ENCODE peak calls at places on chromosomes 16 and 17, in four cellular contexts. V is HCT116, Z is K562, Y is GM12878. L is an unnamed sample.

GRCh38 chr17:70071127-70071526 is 3.9 kb upstream of the KCNJ16 start:
- DNase-seq in V (no peak), Y (no peak), Z (no peak), L (no peak)

GRCh38 chr16:25298165-25298872 is 40.7 kb upstream of the ZKSCAN2 start:
- DNase-seq in V (no peak), Y (no peak), Z (no peak), L (no peak)

GRCh38 chr16:47067203-47067602 is 76.5 kb downstream of the NETO2 start:
- DNase-seq in Y (no peak), Z (no peak), V (no peak), L (peak; percentile 20)

GRCh38 chr17:78127888-78128615 is 503 bp downstream of the TMC6 start:
- DNase-seq in Z (peak; percentile 79), V (no peak), Y (no peak), L (no peak)

GRCh38 chr16:14629612-14629918 is 495 bp downstream of the PARN start:
- DNase-seq in Y (no peak), V (no peak), Z (no peak), L (no peak)

GRCh38 chr17:77214743-77215142 is 74.0 kb downstream of the SEC14L1 start:
- DNase-seq in Z (no peak), V (peak; percentile 56), Y (no peak), L (peak; percentile 27)

GRCh38 chr16:82031116-82032084 is 3.7 kb upstream of the HSD17B2 start:
- DNase-seq in V (peak; percentile 62), Y (no peak), Z (peak; percentile 35), L (no peak)

GRCh38 chr17:67554634-67555033 is 163.1 kb upstream of the NOL11 start:
- DNase-seq in V (no peak), Z (no peak), Y (no peak), L (no peak)

GRCh38 chr17:62644487-62645173 is 17.2 kb downstream of the MRC2 start:
- DNase-seq in Y (no peak), Z (peak; percentile 45), V (no peak), L (peak; percentile 60)

GRCh38 chr17:14688134-14688533 is 387.3 kb downstream of the HS3ST3B1 start:
- DNase-seq in Z (no peak), V (no peak), Y (no peak), L (no peak)

GRCh38 chr16:49608801-49609200 is 235.2 kb downstream of the C16orf78 start:
- DNase-seq in V (peak; percentile 24), Z (no peak), Y (no peak), L (peak; percentile 44)

GRCh38 chr17:73548620-73549311 is 95.5 kb downstream of the SDK2 start:
- DNase-seq in Y (no peak), V (no peak), Z (no peak), L (no peak)

GRCh38 chr17:48127371-48128051 is 19.9 kb downstream of the SNX11 start:
- DNase-seq in Z (no peak), V (peak; percentile 57), Y (no peak), L (no peak)

GRCh38 chr16:73527191-73527590 is 479.3 kb upstream of the ZFHX3 start:
- DNase-seq in V (no peak), Z (no peak), Y (no peak), L (no peak)

GRCh38 chr17:61579961-61580360 is 11.1 kb downstream of the NACA2 start:
- DNase-seq in Z (no peak), V (no peak), Y (no peak), L (no peak)

GRCh38 chr17:52026075-52026474 is 132.4 kb downstream of the CA10 start:
- DNase-seq in Y (no peak), V (no peak), Z (no peak), L (no peak)

GRCh38 chr16:30895592-30896202 is 717 bp upstream of the CTF1 start:
- DNase-seq in V (peak; percentile 34), Z (peak; percentile 44), Y (no peak), L (no peak)

GRCh38 chr16:88453621-88454314 is 688 bp downstream of the ZFPM1 start:
- DNase-seq in Z (peak; percentile 61), Y (no peak), V (no peak), L (no peak)
- TF ChIP-seq EGR1 in Z (peak; percentile 44), Y (no peak), V (no peak), L (no peak)

DNA sequence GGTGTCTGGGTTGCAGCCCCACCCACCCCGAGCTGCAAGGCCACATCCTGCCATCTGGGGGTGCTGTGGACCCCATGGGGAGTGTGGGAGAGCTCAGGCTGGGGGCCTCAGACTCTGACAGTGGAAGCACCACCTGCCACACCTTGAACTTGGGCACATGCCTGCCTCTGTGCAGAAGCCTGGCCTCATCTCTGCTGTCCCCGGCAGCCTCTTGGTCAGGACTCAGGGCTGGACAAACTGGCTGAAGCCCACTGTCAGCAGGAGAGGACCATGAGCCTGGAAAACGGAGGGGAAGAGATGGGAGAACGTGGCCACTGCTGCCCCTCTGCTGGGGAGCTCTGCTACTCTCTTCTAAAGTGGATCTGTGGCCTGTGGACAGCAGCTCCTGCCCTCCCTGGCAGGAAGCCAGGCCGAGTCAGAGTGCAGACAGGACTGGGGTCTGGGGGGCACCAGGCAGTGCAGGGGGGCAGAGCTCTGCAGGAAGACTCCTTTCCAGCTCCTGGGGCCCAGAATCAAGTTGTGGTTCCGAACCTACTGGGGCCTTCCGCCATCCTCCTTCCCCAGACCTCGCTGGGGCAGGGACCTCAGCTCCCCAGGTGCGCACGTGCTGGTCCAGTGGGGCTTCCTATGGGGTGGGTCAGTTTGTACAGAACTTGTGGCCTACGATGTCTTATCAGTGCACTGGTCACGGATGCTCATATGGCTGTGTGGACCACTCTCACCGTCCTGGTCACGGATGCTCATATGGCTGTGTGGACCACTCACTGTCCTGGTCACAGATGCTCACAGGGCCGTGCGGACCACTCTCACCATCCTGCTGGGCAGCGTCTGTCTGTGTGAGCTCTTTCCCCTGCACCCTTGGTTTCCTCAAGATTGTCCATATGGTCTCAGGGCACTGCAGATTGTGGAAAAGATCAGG is 207.7 kb downstream of the LAT start:
- DNase-seq in Z (peak; percentile 35), V (no peak), Y (no peak), L (peak; percentile 48)
- TF ChIP-seq EGR1 in Z (no peak), V (no peak), Y (no peak), L (no peak)

GRCh38 chr16:17395849-17396480 is 74.8 kb downstream of the XYLT1 start:
- DNase-seq in V (no peak), Y (no peak), Z (no peak), L (no peak)

GRCh38 chr16:17392127-17392856 is 78.5 kb downstream of the XYLT1 start:
- DNase-seq in V (no peak), Y (no peak), Z (no peak), L (no peak)

GRCh38 chr16:17392857-17393421 is 77.8 kb downstream of the XYLT1 start:
- DNase-seq in Y (no peak), V (no peak), Z (no peak), L (no peak)

GRCh38 chr16:17396762-17397498 is 73.8 kb downstream of the XYLT1 start:
- DNase-seq in Y (no peak), V (no peak), Z (no peak), L (no peak)

DNA sequence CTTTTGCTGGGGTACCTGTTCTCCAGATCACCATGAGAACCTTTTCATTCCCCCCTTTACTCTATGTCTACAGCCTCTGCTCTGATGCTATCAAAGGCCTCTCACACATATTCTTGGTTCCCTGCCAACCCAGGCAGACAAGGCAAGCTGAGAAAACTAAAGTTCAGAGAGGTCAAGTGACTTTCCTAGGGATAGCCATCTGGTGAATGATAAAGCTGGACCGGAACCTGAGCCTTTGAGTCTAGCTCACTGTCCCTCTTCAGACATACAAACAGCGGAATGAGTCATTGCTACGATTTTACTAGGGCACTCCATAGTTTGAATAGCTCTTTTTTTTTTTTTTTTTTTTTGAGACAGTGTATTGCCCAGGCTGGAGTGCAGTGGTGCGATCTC is 73.3 kb downstream of the XYLT1 start:
- DNase-seq in Z (peak; percentile 37), Y (no peak), V (no peak), L (no peak)
- TF ChIP-seq EGR1 in Z (no peak), Y (no peak), V (no peak), L (no peak)

GRCh38 chr16:10383626-10384025 is 2.2 kb upstream of the ATF7IP2 start:
- DNase-seq in Z (no peak), Y (no peak), V (no peak), L (no peak)

GRCh38 chr16:10387378-10387681 is 1.5 kb downstream of the ATF7IP2 start:
- DNase-seq in Y (no peak), V (no peak), Z (no peak), L (no peak)

GRCh38 chr16:10388987-10389386 is 3.1 kb downstream of the ATF7IP2 start:
- DNase-seq in Z (no peak), Y (no peak), V (no peak), L (no peak)

GRCh38 chr16:10386517-10387377 is 886 bp downstream of the ATF7IP2 start:
- DNase-seq in Y (peak; percentile 5), V (no peak), Z (no peak), L (no peak)

GRCh38 chr16:10385725-10386516 is at the start of gene ATF7IP2:
- DNase-seq in Y (peak; percentile 80), V (peak; percentile 87), Z (peak; percentile 97), L (peak; percentile 96)
- TF ChIP-seq EGR1 in Y (no peak), V (peak; percentile 62), Z (peak; percentile 80), L (no peak)